ENCODE peak calls at places on chromosomes 13 and 19, in four cellular contexts. T is naive B cell, J is T-helper 17 cell, M is Calu3. W is an unnamed sample.

GRCh38 chr19:892243-892996 is 567 bp downstream of the MED16 start:
- DNase-seq in T (no peak), J (peak; percentile 53), M (peak; percentile 28), W (no peak)

GRCh38 chr19:17234911-17235617 is 9.0 kb downstream of the OCEL1 start:
- DNase-seq in T (peak; percentile 45), J (peak; percentile 49), M (peak; percentile 53), W (no peak)

GRCh38 chr13:23741879-23742510 is 147.2 kb downstream of the MIPEP start:
- DNase-seq in T (no peak), J (no peak), M (peak; percentile 6), W (peak; percentile 7)

GRCh38 chr19:4577020-4577782 is 17.7 kb upstream of the SEMA6B start:
- DNase-seq in T (no peak), J (no peak), M (no peak), W (no peak)

GRCh38 chr13:29926077-29926476 is 75.7 kb upstream of the UBL3 start:
- DNase-seq in T (no peak), J (no peak), M (no peak), W (no peak)

GRCh38 chr13:26483546-26483945 is 73.9 kb upstream of the WASF3 start:
- DNase-seq in T (no peak), J (no peak), M (no peak), W (no peak)

GRCh38 chr13:25249001-25249543 is 38.2 kb downstream of the MTMR6 start:
- DNase-seq in T (no peak), J (no peak), M (no peak), W (no peak)

GRCh38 chr13:95195146-95195545 is 106.1 kb downstream of the ABCC4 start:
- DNase-seq in T (no peak), J (no peak), M (no peak), W (no peak)

GRCh38 chr13:20546559-20546958 is 20.4 kb upstream of the IFT88 start:
- DNase-seq in T (peak; percentile 35), J (no peak), M (no peak), W (no peak)

GRCh38 chr19:16473875-16474397 is 2.2 kb upstream of the EPS15L1 start:
- DNase-seq in T (no peak), J (no peak), M (no peak), W (no peak)

GRCh38 chr19:53647350-53647749 is 15.6 kb downstream of the DPRX start:
- DNase-seq in T (no peak), J (no peak), M (no peak), W (no peak)

GRCh38 chr13:75792526-75793187 is 156.5 kb downstream of the LMO7 start:
- DNase-seq in T (no peak), J (no peak), M (peak; percentile 9), W (no peak)

GRCh38 chr19:867301-867793 is 7.9 kb downstream of the CFD start:
- DNase-seq in T (no peak), J (no peak), M (no peak), W (no peak)

GRCh38 chr19:31694761-31695160 is 345.5 kb upstream of the TSHZ3 start:
- DNase-seq in T (no peak), J (no peak), M (no peak), W (no peak)

GRCh38 chr13:81487151-81487550 is 1146.2 kb upstream of the SPRY2 start:
- DNase-seq in T (no peak), J (no peak), M (peak; percentile 0), W (peak; percentile 35)

GRCh38 chr13:56975647-56976046 is 165.1 kb upstream of the PRR20A start:
- DNase-seq in T (no peak), J (no peak), M (no peak), W (no peak)

GRCh38 chr13:46386426-46386995 is 541 bp downstream of the RUBCNL start:
- DNase-seq in T (no peak), J (no peak), M (no peak), W (no peak)

GRCh38 chr13:75879656-75880055 is 243.5 kb downstream of the LMO7 start:
- DNase-seq in T (no peak), J (no peak), M (no peak), W (no peak)

GRCh38 chr19:14673088-14673487 is 1.6 kb downstream of the ADGRE3 start:
- DNase-seq in T (no peak), J (no peak), M (no peak), W (no peak)

GRCh38 chr19:47032171-47032811 is 12.7 kb downstream of the NPAS1 start:
- DNase-seq in T (peak; percentile 52), J (peak; percentile 55), M (peak; percentile 86), W (peak; percentile 32)

GRCh38 chr13:28609381-28609780 is 49.5 kb upstream of the POMP start:
- DNase-seq in T (no peak), J (no peak), M (no peak), W (no peak)

GRCh38 chr19:43524922-43525835 is 1.8 kb downstream of the ETHE1 start:
- DNase-seq in T (no peak), J (no peak), M (peak; percentile 83), W (peak; percentile 57)

GRCh38 chr13:85557651-85558050 is 241.6 kb downstream of the SLITRK6 start:
- DNase-seq in T (no peak), J (no peak), M (no peak), W (no peak)

GRCh38 chr13:94153586-94153985 is 325.9 kb downstream of the DCT start:
- DNase-seq in T (no peak), J (no peak), M (no peak), W (no peak)

GRCh38 chr13:110759710-110760109 is 46.2 kb downstream of the ING1 start:
- DNase-seq in T (no peak), J (no peak), M (no peak), W (no peak)

GRCh38 chr19:10952809-10953208 is 8.0 kb upstream of the SMARCA4 start:
- DNase-seq in T (no peak), J (no peak), M (peak; percentile 42), W (peak; percentile 26)

GRCh38 chr19:46863818-46864629 is 3.2 kb downstream of the ARHGAP35 start:
- DNase-seq in T (no peak), J (no peak), M (peak; percentile 73), W (no peak)

GRCh38 chr19:55262359-55262758 is 3.5 kb upstream of the PPP6R1 start:
- DNase-seq in T (no peak), J (no peak), M (no peak), W (no peak)

GRCh38 chr13:20247403-20247802 is 15.3 kb upstream of the GJB6 start:
- DNase-seq in T (no peak), J (no peak), M (no peak), W (no peak)

GRCh38 chr19:5547881-5548280 is 19.9 kb downstream of the TINCR start:
- DNase-seq in T (no peak), J (no peak), M (peak; percentile 47), W (no peak)

GRCh38 chr19:15101479-15102082 is 5.6 kb upstream of the SYDE1 start:
- DNase-seq in T (no peak), J (peak; percentile 21), M (peak; percentile 43), W (peak; percentile 38)

GRCh38 chr19:29054886-29055675 is 157.9 kb downstream of the UQCRFS1 start:
- DNase-seq in T (no peak), J (no peak), M (peak; percentile 34), W (no peak)

GRCh38 chr13:69579351-69579750 is 528.3 kb upstream of the ATXN8OS start:
- DNase-seq in T (no peak), J (no peak), M (no peak), W (no peak)

GRCh38 chr19:18046066-18046718 is 38.2 kb downstream of the ARRDC2 start:
- DNase-seq in T (no peak), J (no peak), M (peak; percentile 61), W (peak; percentile 37)

GRCh38 chr19:6047256-6047655 is 63.0 kb downstream of the RFX2 start:
- DNase-seq in T (no peak), J (no peak), M (no peak), W (no peak)

GRCh38 chr13:40973409-40973808 is 45.7 kb downstream of the ELF1 start:
- DNase-seq in T (no peak), J (no peak), M (no peak), W (no peak)

GRCh38 chr13:83895994-83896580 is 13.8 kb upstream of the SLITRK1 start:
- DNase-seq in T (no peak), J (no peak), M (no peak), W (no peak)

GRCh38 chr19:9721861-9722260 is 46.7 kb downstream of the ZNF846 start:
- DNase-seq in T (no peak), J (no peak), M (no peak), W (no peak)

GRCh38 chr13:98918771-98919170 is 59.1 kb downstream of the DOCK9 start:
- DNase-seq in T (peak; percentile 2), J (no peak), M (no peak), W (no peak)

W was measured in HCT116.